ENCODE peak calls at places on chromosomes 7 and 10, in five cellular contexts. One of them, this sample, is unnamed.

GRCh38 chr7:22429386-22429785 is 70.6 kb downstream of the STEAP1B start:
- DNase-seq in A549: no peak
- DNase-seq in heart left ventricle: no peak
- DNase-seq in MM.1S: no peak
- DNase-seq in GM12878: no peak
- DNase-seq in this sample: no peak

GRCh38 chr7:80307251-80307856 is 172.7 kb downstream of the GNAI1 start:
- DNase-seq in A549: peak; percentile 36
- DNase-seq in heart left ventricle: no peak
- DNase-seq in MM.1S: no peak
- DNase-seq in GM12878: no peak
- DNase-seq in this sample: no peak

GRCh38 chr10:130401860-130402765 is 265.9 kb downstream of the GLRX3 start:
- DNase-seq in A549: no peak
- DNase-seq in heart left ventricle: no peak
- DNase-seq in MM.1S: no peak
- DNase-seq in GM12878: no peak
- DNase-seq in this sample: no peak

GRCh38 chr10:5587151-5588079 is 62.7 kb downstream of the CALML3 start:
- DNase-seq in A549: no peak
- DNase-seq in heart left ventricle: peak; percentile 77
- DNase-seq in MM.1S: no peak
- DNase-seq in GM12878: no peak
- DNase-seq in this sample: no peak

GRCh38 chr7:102869195-102869594 is 43.6 kb upstream of the LRRC17 start:
- DNase-seq in A549: no peak
- DNase-seq in heart left ventricle: no peak
- DNase-seq in MM.1S: no peak
- DNase-seq in GM12878: no peak
- DNase-seq in this sample: no peak

GRCh38 chr7:158373761-158374545 is 213.7 kb downstream of the PTPRN2 start:
- DNase-seq in A549: no peak
- DNase-seq in heart left ventricle: no peak
- DNase-seq in MM.1S: no peak
- DNase-seq in GM12878: no peak
- DNase-seq in this sample: no peak

GRCh38 chr10:87827681-87828080 is 9.7 kb upstream of the ATAD1 start:
- DNase-seq in A549: no peak
- DNase-seq in heart left ventricle: no peak
- DNase-seq in MM.1S: no peak
- DNase-seq in GM12878: no peak
- DNase-seq in this sample: no peak

GRCh38 chr7:116499168-116500070 is at the start of gene CAV2:
- DNase-seq in A549: peak; percentile 82
- DNase-seq in heart left ventricle: peak; percentile 87
- DNase-seq in MM.1S: peak; percentile 62
- DNase-seq in GM12878: no peak
- DNase-seq in this sample: peak; percentile 69

GRCh38 chr10:7111089-7111488 is 299.7 kb downstream of the SFMBT2 start:
- DNase-seq in A549: no peak
- DNase-seq in heart left ventricle: no peak
- DNase-seq in MM.1S: no peak
- DNase-seq in GM12878: no peak
- DNase-seq in this sample: no peak

GRCh38 chr7:33516634-33517033 is 387.3 kb downstream of the BBS9 start:
- DNase-seq in A549: no peak
- DNase-seq in heart left ventricle: no peak
- DNase-seq in MM.1S: no peak
- DNase-seq in GM12878: no peak
- DNase-seq in this sample: no peak

GRCh38 chr10:125003146-125003900 is 61.4 kb downstream of the ZRANB1 start:
- DNase-seq in A549: no peak
- DNase-seq in heart left ventricle: peak; percentile 8
- DNase-seq in MM.1S: no peak
- DNase-seq in GM12878: no peak
- DNase-seq in this sample: peak; percentile 43

GRCh38 chr10:74888947-74889661 is 62.7 kb downstream of the KAT6B start:
- DNase-seq in A549: no peak
- DNase-seq in heart left ventricle: no peak
- DNase-seq in MM.1S: no peak
- DNase-seq in GM12878: no peak
- DNase-seq in this sample: peak; percentile 52

GRCh38 chr10:82282782-82283456 is 407.9 kb downstream of the NRG3 start:
- DNase-seq in A549: no peak
- DNase-seq in heart left ventricle: no peak
- DNase-seq in MM.1S: no peak
- DNase-seq in GM12878: no peak
- DNase-seq in this sample: no peak

GRCh38 chr10:60662917-60663614 is 115.2 kb upstream of the CDK1 start:
- DNase-seq in A549: no peak
- DNase-seq in heart left ventricle: no peak
- DNase-seq in MM.1S: no peak
- DNase-seq in GM12878: no peak
- DNase-seq in this sample: no peak

GRCh38 chr7:47520408-47520807 is 61.5 kb downstream of the TNS3 start:
- DNase-seq in A549: no peak
- DNase-seq in heart left ventricle: peak; percentile 66
- DNase-seq in MM.1S: no peak
- DNase-seq in GM12878: no peak
- DNase-seq in this sample: peak; percentile 79

GRCh38 chr7:12890586-12890985 is 203.2 kb downstream of the ARL4A start:
- DNase-seq in A549: no peak
- DNase-seq in heart left ventricle: no peak
- DNase-seq in MM.1S: no peak
- DNase-seq in GM12878: no peak
- DNase-seq in this sample: no peak

GRCh38 chr7:24227603-24228359 is 56.2 kb upstream of the NPY start:
- DNase-seq in A549: no peak
- DNase-seq in heart left ventricle: no peak
- DNase-seq in MM.1S: no peak
- DNase-seq in GM12878: peak; percentile 40
- DNase-seq in this sample: no peak

GRCh38 chr10:14507156-14507555 is 176.4 kb upstream of the FRMD4A start:
- DNase-seq in A549: no peak
- DNase-seq in heart left ventricle: no peak
- DNase-seq in MM.1S: peak; percentile 86
- DNase-seq in GM12878: no peak
- DNase-seq in this sample: no peak

GRCh38 chr7:142482899-142483658 is 225.2 kb upstream of the PRSS58 start:
- DNase-seq in A549: peak; percentile 25
- DNase-seq in heart left ventricle: no peak
- DNase-seq in MM.1S: peak; percentile 87
- DNase-seq in GM12878: no peak
- DNase-seq in this sample: no peak

GRCh38 chr7:20795881-20796280 is 9.2 kb upstream of the SP8 start:
- DNase-seq in A549: no peak
- DNase-seq in heart left ventricle: no peak
- DNase-seq in MM.1S: no peak
- DNase-seq in GM12878: no peak
- DNase-seq in this sample: no peak

GRCh38 chr7:42700376-42701327 is 211.2 kb downstream of the C7orf25 start:
- DNase-seq in A549: no peak
- DNase-seq in heart left ventricle: no peak
- DNase-seq in MM.1S: no peak
- DNase-seq in GM12878: no peak
- DNase-seq in this sample: no peak

GRCh38 chr7:265998-266850 is 23.7 kb upstream of the FOXL3 start:
- DNase-seq in A549: no peak
- DNase-seq in heart left ventricle: no peak
- DNase-seq in MM.1S: no peak
- DNase-seq in GM12878: no peak
- DNase-seq in this sample: no peak

GRCh38 chr10:31739759-31740158 is 188.9 kb downstream of the ARHGAP12 start:
- DNase-seq in A549: no peak
- DNase-seq in heart left ventricle: peak; percentile 47
- DNase-seq in MM.1S: no peak
- DNase-seq in GM12878: no peak
- DNase-seq in this sample: no peak

GRCh38 chr10:114691442-114691941 is 33.4 kb upstream of the ABLIM1 start:
- DNase-seq in A549: no peak
- DNase-seq in heart left ventricle: no peak
- DNase-seq in MM.1S: no peak
- DNase-seq in GM12878: no peak
- DNase-seq in this sample: no peak
- H3K4me1 ChIP-seq in A549: peaks cover 47% of the 10 kb centered on the region
- H3K4me1 ChIP-seq in heart left ventricle: peaks cover 42% of the 10 kb centered on the region
- H3K4me1 ChIP-seq in MM.1S: no peaks in the 10 kb centered on the region
- H3K4me1 ChIP-seq in GM12878: no peaks in the 10 kb centered on the region
- H3K4me1 ChIP-seq in this sample: no peaks in the 10 kb centered on the region

DNA sequence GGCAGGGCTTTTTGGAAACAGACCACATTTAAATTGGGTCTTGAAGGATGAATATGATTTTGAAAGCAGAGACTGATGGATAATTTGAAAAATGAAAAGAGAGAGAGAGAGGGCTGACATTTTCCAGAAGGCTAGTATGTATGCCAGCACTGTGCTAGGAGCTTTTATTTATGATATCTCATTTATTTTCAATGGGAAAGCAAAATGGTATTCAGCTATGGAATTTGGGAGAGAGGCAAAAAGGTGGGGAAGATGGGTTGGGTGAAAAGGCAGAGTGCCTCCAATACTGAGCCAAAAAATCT is 69.5 kb downstream of the DOCK4 start:
- DNase-seq in A549: no peak
- DNase-seq in heart left ventricle: no peak
- DNase-seq in MM.1S: no peak
- DNase-seq in GM12878: no peak
- DNase-seq in this sample: no peak
- H3K27ac ChIP-seq in A549: no peak overlapping the region
- H3K27ac ChIP-seq in heart left ventricle: no peak overlapping the region
- H3K27ac ChIP-seq in MM.1S: no peak overlapping the region
- H3K27ac ChIP-seq in GM12878: no peak overlapping the region
- H3K27ac ChIP-seq in this sample: peak overlapping the region; percentile 27

DNA sequence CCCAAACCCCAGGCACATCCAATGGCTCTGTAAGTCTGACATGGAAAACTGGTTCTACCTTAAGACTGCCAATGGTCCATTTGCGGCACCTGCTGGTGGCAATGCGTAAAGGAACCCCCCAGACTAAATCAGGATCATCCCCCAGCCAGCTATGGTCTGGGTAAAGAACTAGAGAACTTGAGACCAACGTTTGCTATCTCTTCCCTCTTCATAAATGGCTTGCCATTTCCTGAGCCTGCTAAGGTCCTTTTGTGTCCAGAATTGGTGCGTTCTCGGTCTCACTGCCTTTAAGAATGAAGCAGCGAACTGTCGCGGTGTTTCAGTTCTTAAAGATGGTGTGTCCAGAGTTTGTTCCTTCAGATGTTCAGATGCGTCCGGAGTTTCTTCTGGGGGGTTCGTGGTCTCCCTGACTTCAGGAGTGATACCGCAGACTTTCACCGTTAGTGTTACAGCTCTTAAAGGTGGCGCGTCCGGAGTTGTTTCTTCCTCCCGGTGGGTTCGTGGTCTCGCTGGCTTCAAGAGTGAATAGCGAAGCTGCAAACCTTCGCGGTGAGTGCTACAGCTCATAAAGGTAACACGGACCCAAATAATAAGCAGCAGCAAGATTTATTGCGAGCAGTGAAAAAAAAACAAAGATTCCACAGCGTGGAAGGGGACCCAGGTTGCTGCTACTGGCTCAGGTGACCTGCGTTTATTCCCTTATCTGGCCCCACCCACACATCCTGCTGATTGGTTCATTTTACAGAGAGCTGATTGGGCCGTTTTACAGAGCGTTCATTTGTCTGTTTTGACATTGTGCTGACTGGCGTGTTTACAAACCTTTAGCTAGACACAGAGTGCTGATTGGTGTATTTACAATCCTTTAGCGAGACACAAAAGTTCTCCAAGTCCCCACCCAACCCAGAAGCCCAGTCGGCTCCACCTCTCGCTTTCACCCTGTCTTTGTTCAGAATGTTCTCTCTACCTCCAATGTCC is 95.4 kb downstream of the ELMO1 start:
- DNase-seq in A549: peak; percentile 9
- DNase-seq in heart left ventricle: peak; percentile 21
- DNase-seq in MM.1S: peak; percentile 90
- DNase-seq in GM12878: no peak
- DNase-seq in this sample: no peak
- H3K4me1 ChIP-seq in A549: peaks cover 8% of the 10 kb centered on the region
- H3K4me1 ChIP-seq in heart left ventricle: peaks cover 6% of the 10 kb centered on the region
- H3K4me1 ChIP-seq in MM.1S: peaks cover 10% of the 10 kb centered on the region
- H3K4me1 ChIP-seq in GM12878: peaks cover 17% of the 10 kb centered on the region
- H3K4me1 ChIP-seq in this sample: peaks cover 20% of the 10 kb centered on the region

DNA sequence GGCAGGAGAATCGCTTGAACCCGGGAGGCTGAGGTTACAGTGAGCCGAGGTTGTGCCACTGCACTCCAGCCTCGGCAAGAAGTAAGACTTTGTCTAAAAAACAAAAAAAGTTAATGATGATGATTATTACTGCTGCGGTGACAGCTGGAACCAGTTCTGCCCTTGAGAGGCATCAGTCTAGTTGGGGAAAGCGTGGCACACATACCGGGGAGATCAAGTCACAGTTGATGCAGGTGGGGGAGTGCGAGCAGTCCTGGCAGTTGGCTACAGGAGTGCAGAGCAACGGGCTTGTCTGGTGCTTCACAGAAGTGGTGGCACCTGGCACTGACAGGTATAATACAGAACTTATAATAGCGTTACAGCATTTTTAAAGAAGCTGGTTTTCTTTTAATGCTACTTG is 173.0 kb downstream of the ARHGAP21 start:
- DNase-seq in A549: no peak
- DNase-seq in heart left ventricle: no peak
- DNase-seq in MM.1S: no peak
- DNase-seq in GM12878: no peak
- DNase-seq in this sample: no peak
- H3K27ac ChIP-seq in A549: no peak overlapping the region
- H3K27ac ChIP-seq in heart left ventricle: no peak overlapping the region
- H3K27ac ChIP-seq in MM.1S: no peak overlapping the region
- H3K27ac ChIP-seq in GM12878: no peak overlapping the region
- H3K27ac ChIP-seq in this sample: no peak overlapping the region

GRCh38 chr7:128017880-128018845 is 13.1 kb downstream of the LRRC4 start:
- DNase-seq in A549: no peak
- DNase-seq in heart left ventricle: no peak
- DNase-seq in MM.1S: no peak
- DNase-seq in GM12878: no peak
- DNase-seq in this sample: no peak

GRCh38 chr7:128021361-128021760 is 9.9 kb downstream of the LRRC4 start:
- DNase-seq in A549: peak; percentile 54
- DNase-seq in heart left ventricle: no peak
- DNase-seq in MM.1S: no peak
- DNase-seq in GM12878: no peak
- DNase-seq in this sample: no peak

GRCh38 chr7:128017460-128017859 is 13.8 kb downstream of the LRRC4 start:
- DNase-seq in A549: no peak
- DNase-seq in heart left ventricle: no peak
- DNase-seq in MM.1S: no peak
- DNase-seq in GM12878: no peak
- DNase-seq in this sample: no peak

GRCh38 chr7:128020161-128020560 is 11.1 kb downstream of the LRRC4 start:
- DNase-seq in A549: peak; percentile 48
- DNase-seq in heart left ventricle: no peak
- DNase-seq in MM.1S: no peak
- DNase-seq in GM12878: no peak
- DNase-seq in this sample: no peak

DNA sequence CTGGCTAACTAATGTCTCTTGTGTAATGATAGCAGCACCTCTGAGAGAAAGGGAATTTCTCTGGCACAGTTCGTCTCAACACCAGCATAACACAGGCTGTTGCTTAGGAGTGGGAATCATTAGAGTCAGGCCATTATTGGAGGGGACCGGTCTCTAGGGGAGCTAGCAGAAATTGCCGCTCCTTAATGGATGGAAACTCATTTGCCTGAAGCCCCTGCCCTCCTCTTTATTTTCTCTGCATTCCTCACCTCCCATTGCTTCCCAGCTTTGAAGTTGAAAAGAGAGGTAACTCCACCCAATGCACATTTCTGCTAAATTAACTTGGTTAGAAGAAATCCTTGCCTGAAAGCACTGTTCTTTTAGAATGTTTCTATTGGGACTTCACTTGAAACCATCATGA is 11.9 kb downstream of the LRRC4 start:
- DNase-seq in A549: no peak
- DNase-seq in heart left ventricle: no peak
- DNase-seq in MM.1S: no peak
- DNase-seq in GM12878: no peak
- DNase-seq in this sample: no peak
- H3K4me1 ChIP-seq in A549: peaks cover 38% of the 10 kb centered on the region
- H3K4me1 ChIP-seq in heart left ventricle: no peaks in the 10 kb centered on the region
- H3K4me1 ChIP-seq in MM.1S: no peaks in the 10 kb centered on the region
- H3K4me1 ChIP-seq in GM12878: no peaks in the 10 kb centered on the region
- H3K4me1 ChIP-seq in this sample: no peaks in the 10 kb centered on the region